ENCODE peak calls at places on chromosome 19, in five cellular contexts. Z is cardiac muscle cell; M is RPMI8226; B is activated CD8-positive, alpha-beta memory T cell treated with anti-CD3 and anti-CD28 coated beads, Interleukin-2, amount 50 U/mL, for 4 hours; R is H9. N is an unnamed sample.

GRCh38 chr19:2050349-2050990 is 574 bp downstream of the MKNK2 start:
- DNase-seq in Z (no peak), M (no peak), B (no peak), R (no peak), N (no peak)

GRCh38 chr19:38551450-38551813 is 66.3 kb downstream of the MAP4K1 start:
- DNase-seq in Z (no peak), M (peak), B (peak), R (no peak), N (no peak)

GRCh38 chr19:18611327-18612050 is 1.2 kb upstream of the TMEM59L start:
- DNase-seq in Z (no peak), M (no peak), B (peak), R (peak), N (peak)

GRCh38 chr19:45492627-45493470 is 4.0 kb downstream of the RTN2 start:
- DNase-seq in Z (peak), M (peak), B (no peak), R (peak), N (peak)

GRCh38 chr19:40597329-40597838 is 3.8 kb upstream of the LTBP4 start:
- DNase-seq in Z (no peak), M (no peak), B (no peak), R (no peak), N (no peak)

GRCh38 chr19:16380314-16380695 is 55.7 kb downstream of the KLF2 start:
- DNase-seq in Z (no peak), M (no peak), B (no peak), R (no peak), N (no peak)

GRCh38 chr19:40466219-40467006 is at the start of gene SPTBN4:
- DNase-seq in Z (no peak), M (no peak), B (peak), R (peak), N (no peak)

GRCh38 chr19:23673132-23673531 is 13.9 kb downstream of the ZNF675 start:
- DNase-seq in Z (no peak), M (peak), B (no peak), R (no peak), N (no peak)

GRCh38 chr19:35125746-35126623 is 8.9 kb downstream of the LGI4 start:
- DNase-seq in Z (no peak), M (no peak), B (no peak), R (no peak), N (no peak)

GRCh38 chr19:345320-345879 is 804 bp upstream of the MIER2 start:
- DNase-seq in Z (no peak), M (no peak), B (no peak), R (no peak), N (no peak)

GRCh38 chr19:8643860-8644653 is 13.6 kb downstream of the NFILZ start:
- DNase-seq in Z (no peak), M (no peak), B (no peak), R (no peak), N (no peak)

GRCh38 chr19:611506-611869 is 21.8 kb downstream of the HCN2 start:
- DNase-seq in Z (no peak), M (no peak), B (peak), R (no peak), N (no peak)

GRCh38 chr19:8576273-8576993 is 809 bp downstream of the MYO1F start:
- DNase-seq in Z (no peak), M (peak), B (no peak), R (no peak), N (no peak)

GRCh38 chr19:2103308-2103707 is 6.6 kb downstream of the IZUMO4 start:
- DNase-seq in Z (no peak), M (no peak), B (no peak), R (no peak), N (no peak)

GRCh38 chr19:46959962-46960556 is 59.6 kb upstream of the NPAS1 start:
- DNase-seq in Z (no peak), M (no peak), B (no peak), R (no peak), N (no peak)

GRCh38 chr19:16899566-16900075 is 10.8 kb downstream of the F2RL3 start:
- DNase-seq in Z (peak), M (peak), B (no peak), R (peak), N (peak)

GRCh38 chr19:54469496-54469934 is 3.6 kb downstream of the CDC42EP5 start:
- DNase-seq in Z (no peak), M (no peak), B (no peak), R (no peak), N (no peak)

GRCh38 chr19:48588670-48589399 is 17.7 kb upstream of the SPACA4 start:
- DNase-seq in Z (peak), M (peak), B (peak), R (peak), N (peak)

GRCh38 chr19:3060852-3061182 is 1.5 kb downstream of the TLE5 start:
- DNase-seq in Z (no peak), M (no peak), B (no peak), R (no peak), N (no peak)

GRCh38 chr19:39531834-39532232 is 819 bp downstream of the EID2B start:
- DNase-seq in Z (no peak), M (no peak), B (no peak), R (no peak), N (no peak)

GRCh38 chr19:9877775-9878510 is 42.8 kb downstream of the PIN1 start:
- DNase-seq in Z (no peak), M (no peak), B (no peak), R (no peak), N (no peak)

GRCh38 chr19:8811315-8812172 is 20.6 kb downstream of the ZNF558 start:
- DNase-seq in Z (no peak), M (no peak), B (no peak), R (no peak), N (peak)

GRCh38 chr19:49877879-49878743 is 609 bp downstream of the TBC1D17 start:
- DNase-seq in Z (peak), M (peak), B (peak), R (peak), N (peak)